ENCODE peak calls at places on chromosomes 3 and 15, in six cellular contexts. R is aorta, E is Caco-2, O is AG04450, N is body of pancreas, I is osteoblast. F is an unnamed sample.

GRCh38 chr3:172404237-172404962 is 43.9 kb downstream of the GHSR start:
- DNase-seq in O (no peak), R (no peak), I (peak), N (no peak), E (no peak), F (no peak)

GRCh38 chr3:64145438-64145837 is 79.8 kb downstream of the PRICKLE2 start:
- DNase-seq in R (no peak), O (no peak), N (no peak), I (no peak), E (no peak), F (no peak)

GRCh38 chr3:16332904-16333426 is 68.0 kb downstream of the OXNAD1 start:
- DNase-seq in N (no peak), I (no peak), O (no peak), E (peak), R (no peak), F (no peak)

GRCh38 chr3:131795382-131796085 is 239.3 kb downstream of the CPNE4 start:
- DNase-seq in N (peak), O (no peak), I (no peak), R (no peak), E (no peak), F (no peak)

GRCh38 chr3:127775398-127776109 is 46.8 kb downstream of the MGLL start:
- DNase-seq in N (peak), O (peak), I (peak), E (no peak), R (peak), F (peak)

GRCh38 chr15:95274038-95274437 is 1042.7 kb downstream of the MCTP2 start:
- DNase-seq in I (no peak), O (no peak), E (no peak), N (no peak), R (no peak), F (no peak)

GRCh38 chr15:77329202-77329601 is 90.7 kb downstream of the PEAK1 start:
- DNase-seq in O (no peak), E (no peak), N (no peak), I (no peak), R (no peak), F (no peak)

GRCh38 chr15:52532427-52532826 is 3.7 kb upstream of the MYO5A start:
- DNase-seq in O (no peak), I (no peak), E (no peak), N (no peak), R (no peak), F (no peak)

GRCh38 chr15:71098920-71099319 is 16.4 kb upstream of the THSD4 start:
- DNase-seq in N (no peak), R (no peak), O (no peak), I (no peak), E (no peak), F (no peak)

GRCh38 chr15:67048281-67049279 is 16.8 kb upstream of the SMAD3 start:
- DNase-seq in E (peak), R (peak), I (no peak), N (peak), O (peak), F (no peak)

GRCh38 chr3:102471001-102471400 is 36.2 kb downstream of the ZPLD1 start:
- DNase-seq in E (peak), I (peak), R (no peak), O (no peak), N (no peak), F (no peak)

GRCh38 chr3:13030649-13031048 is 42.6 kb downstream of the IQSEC1 start:
- DNase-seq in O (no peak), R (no peak), N (no peak), I (no peak), E (no peak), F (no peak)

GRCh38 chr15:82810061-82810862 is 834 bp downstream of the WHAMM start:
- DNase-seq in O (no peak), E (peak), I (peak), N (peak), R (peak), F (no peak)

GRCh38 chr15:100766225-100767001 is 113.2 kb upstream of the ALDH1A3 start:
- DNase-seq in R (no peak), O (no peak), N (no peak), I (peak), E (no peak), F (peak)

GRCh38 chr3:116048991-116049390 is 396.3 kb downstream of the LSAMP start:
- DNase-seq in N (no peak), E (no peak), R (no peak), O (no peak), I (no peak), F (no peak)

GRCh38 chr3:71724584-71725278 is 471 bp downstream of the EIF4E3 start:
- DNase-seq in I (peak), N (peak), E (peak), R (peak), O (no peak), F (no peak)

GRCh38 chr3:157204431-157204830 is 44.5 kb upstream of the CCNL1 start:
- DNase-seq in E (no peak), N (no peak), I (no peak), R (no peak), O (peak), F (no peak)

GRCh38 chr15:63521405-63522142 is 17.2 kb downstream of the USP3 start:
- DNase-seq in N (no peak), E (no peak), I (no peak), R (no peak), O (no peak), F (no peak)

GRCh38 chr15:63523306-63523990 is 19.1 kb downstream of the USP3 start:
- DNase-seq in I (no peak), N (no peak), O (no peak), R (no peak), E (no peak), F (no peak)

GRCh38 chr15:63522143-63522531 is 17.7 kb downstream of the USP3 start:
- DNase-seq in R (no peak), I (no peak), E (no peak), O (no peak), N (no peak), F (no peak)

GRCh38 chr15:63528138-63528659 is 23.8 kb downstream of the USP3 start:
- DNase-seq in R (no peak), E (no peak), O (no peak), N (no peak), I (no peak), F (no peak)

GRCh38 chr15:63524316-63525015 is 20.1 kb downstream of the USP3 start:
- DNase-seq in R (no peak), E (no peak), I (no peak), N (no peak), O (no peak), F (no peak)
- H3K4me3 ChIP-seq in R (no peak), E (no peak), I (no peak), N (no peak), O (no peak), F (no peak)

GRCh38 chr15:91944334-91944733 is 90.8 kb downstream of the SLCO3A1 start:
- DNase-seq in I (no peak), E (no peak), R (no peak), N (peak), O (no peak), F (no peak)

GRCh38 chr15:91945385-91945784 is 91.9 kb downstream of the SLCO3A1 start:
- DNase-seq in I (no peak), N (no peak), R (no peak), E (no peak), O (no peak), F (no peak)

GRCh38 chr15:91941871-91942270 is 88.4 kb downstream of the SLCO3A1 start:
- DNase-seq in N (no peak), E (no peak), R (no peak), O (no peak), I (no peak), F (no peak)

GRCh38 chr15:91940466-91941381 is 87.2 kb downstream of the SLCO3A1 start:
- DNase-seq in N (no peak), E (no peak), I (no peak), O (no peak), R (no peak), F (no peak)

DNA sequence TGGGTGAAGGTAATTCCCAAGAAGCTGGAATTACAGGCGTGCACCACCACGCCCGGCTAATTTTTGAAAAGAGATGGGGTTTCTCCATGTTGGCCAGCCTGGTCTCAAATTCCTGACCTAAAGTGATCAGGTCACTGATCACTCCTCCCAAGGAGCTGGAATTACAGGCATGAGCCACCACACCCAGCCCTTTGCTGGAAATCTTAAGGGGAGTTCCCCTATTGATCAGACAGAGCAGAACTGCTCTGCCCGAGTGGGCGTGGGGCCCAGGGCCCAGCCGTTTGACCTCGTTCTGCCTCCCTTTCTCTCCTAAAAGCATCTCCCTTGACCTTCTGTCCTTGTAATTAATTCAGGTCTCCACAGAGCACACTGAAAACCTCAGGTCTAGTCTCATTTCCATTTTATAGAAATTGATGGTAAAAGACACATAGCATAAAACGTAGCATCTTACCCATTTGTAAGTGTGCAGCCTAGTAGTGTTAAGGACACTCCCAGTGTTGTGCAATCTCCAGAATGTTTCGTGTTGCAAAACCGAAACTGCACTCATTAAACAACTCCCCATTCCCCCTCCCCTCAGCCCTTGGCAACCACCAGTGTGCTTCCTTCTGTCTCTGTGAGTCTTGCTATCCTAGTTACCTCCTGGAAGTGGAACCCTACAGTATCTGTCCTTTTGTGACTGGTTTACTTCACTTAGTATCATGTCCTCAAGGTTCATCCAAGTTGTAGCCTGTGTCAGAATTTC is 89.3 kb downstream of the SLCO3A1 start:
- DNase-seq in E (peak), I (no peak), N (peak), R (peak), O (peak), F (peak)
- H3K4me3 ChIP-seq in E (no peak), I (peak), N (no peak), R (no peak), O (no peak), F (no peak)

GRCh38 chr3:24017305-24017704 is 72.2 kb downstream of the NR1D2 start:
- DNase-seq in I (no peak), N (no peak), E (no peak), R (no peak), O (no peak), F (no peak)

GRCh38 chr3:24020036-24020691 is 75.1 kb downstream of the NR1D2 start:
- DNase-seq in O (no peak), I (no peak), E (no peak), N (no peak), R (no peak), F (no peak)

GRCh38 chr3:24023249-24023648 is 78.2 kb downstream of the NR1D2 start:
- DNase-seq in I (no peak), R (no peak), E (no peak), O (no peak), N (no peak), F (no peak)

GRCh38 chr3:24019585-24019984 is 74.5 kb downstream of the NR1D2 start:
- DNase-seq in R (no peak), I (no peak), E (no peak), N (no peak), O (no peak), F (no peak)

DNA sequence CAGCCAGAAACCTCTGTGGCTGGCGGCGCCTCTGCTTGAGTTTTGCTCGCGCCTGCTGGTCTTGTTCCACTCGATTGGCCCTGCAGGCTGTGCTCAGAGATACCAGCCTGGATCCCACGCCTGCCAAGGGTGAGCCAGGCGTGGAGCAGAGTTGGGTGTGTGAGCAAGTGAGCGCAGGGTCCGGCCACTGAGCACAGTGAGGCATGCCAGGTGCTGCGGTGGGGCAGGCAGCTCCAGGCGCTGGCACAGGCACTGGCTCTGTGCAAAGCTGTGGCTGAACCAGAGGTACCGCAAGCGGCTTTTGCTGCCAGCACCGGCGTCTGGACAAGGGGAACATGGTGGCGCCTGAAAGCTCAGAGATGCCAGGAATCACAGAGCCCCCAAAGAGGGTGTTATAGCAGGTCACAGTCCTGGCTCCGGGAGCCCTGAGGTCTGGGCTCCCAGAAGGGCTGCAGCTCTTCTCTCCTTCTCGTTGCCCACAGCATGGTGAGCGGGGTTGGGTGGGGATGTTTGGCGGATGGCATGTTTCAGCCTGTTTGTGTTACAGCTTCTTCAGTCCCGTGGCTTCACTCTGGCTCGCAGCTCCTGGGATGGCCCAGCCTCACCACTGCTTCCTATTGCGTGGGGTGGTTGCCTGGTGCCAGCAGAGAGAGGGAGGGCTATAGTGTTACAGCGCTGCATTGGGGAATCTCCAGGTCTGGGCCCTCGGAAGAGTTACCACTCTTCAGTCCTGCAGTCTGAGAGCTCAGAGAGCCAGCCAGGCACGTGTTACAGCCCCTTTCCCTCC is 73.9 kb downstream of the NR1D2 start:
- DNase-seq in R (no peak), N (no peak), I (no peak), E (no peak), O (no peak), F (no peak)
- H3K4me3 ChIP-seq in R (no peak), N (no peak), I (no peak), E (no peak), O (no peak), F (no peak)

GRCh38 chr3:20225769-20226168 is 39.8 kb upstream of the SGO1 start:
- DNase-seq in O (no peak), E (peak), R (no peak), I (no peak), N (no peak), F (no peak)

GRCh38 chr3:20222274-20222673 is 36.3 kb upstream of the SGO1 start:
- DNase-seq in I (no peak), R (no peak), E (no peak), O (no peak), N (no peak), F (no peak)
- H3K4me3 ChIP-seq in I (no peak), R (no peak), E (no peak), O (no peak), N (no peak), F (no peak)

DNA sequence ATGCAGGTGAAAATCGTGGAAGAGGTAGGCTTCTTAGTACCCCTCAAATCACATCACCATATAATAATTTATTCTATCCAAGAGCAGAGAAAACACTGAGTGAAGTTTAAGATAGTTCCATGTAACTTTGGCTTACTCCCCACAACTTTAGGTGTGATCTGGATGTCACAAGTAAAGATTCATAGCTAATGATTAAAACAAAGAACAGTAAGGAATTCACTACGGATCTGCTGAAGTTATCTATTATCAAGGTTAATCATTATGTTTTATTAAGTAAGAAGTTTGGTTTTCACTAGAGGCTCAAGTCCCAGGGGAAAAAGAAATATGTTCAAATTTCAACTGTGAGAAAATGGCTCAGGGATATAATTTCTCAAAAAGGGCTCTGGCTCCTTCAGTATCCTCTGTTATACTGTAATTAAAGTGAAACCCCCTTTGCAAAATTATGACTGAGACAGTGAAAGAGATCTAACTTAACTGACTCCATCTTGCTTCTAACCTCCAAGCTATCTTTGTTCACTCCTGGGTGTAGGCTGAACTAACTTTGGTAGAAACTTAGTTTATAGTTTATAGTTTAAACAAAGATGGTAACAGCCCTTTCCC is 17.1 kb downstream of the CD80 start:
- DNase-seq in O (no peak), I (no peak), E (no peak), N (no peak), R (no peak), F (no peak)
- H3K4me3 ChIP-seq in O (no peak), I (no peak), E (no peak), N (no peak), R (no peak), F (no peak)

DNA sequence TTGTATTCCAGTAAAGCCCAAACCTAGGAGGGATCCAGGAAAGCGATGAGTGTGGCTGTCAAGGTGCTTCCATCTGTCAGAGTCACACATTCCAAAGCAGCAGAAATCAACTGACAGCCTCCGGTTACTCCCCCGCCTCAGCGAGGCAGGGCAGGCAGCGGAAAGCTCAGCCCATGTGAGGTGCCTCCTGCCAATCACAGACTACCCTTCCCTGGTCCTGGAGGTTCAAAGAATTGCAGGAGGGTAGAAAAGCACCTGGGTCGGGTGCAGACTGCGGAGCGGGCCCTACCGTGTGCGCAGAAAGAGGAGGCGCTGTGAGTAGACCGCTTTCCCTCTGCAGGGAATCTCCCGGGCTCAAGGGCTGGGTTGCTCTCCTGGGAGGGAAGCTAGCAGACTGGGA is at the start of gene UPK1B:
- DNase-seq in E (no peak), O (no peak), R (no peak), I (no peak), N (no peak), F (no peak)
- H3K4me3 ChIP-seq in E (no peak), O (no peak), R (no peak), I (no peak), N (no peak), F (no peak)

DNA sequence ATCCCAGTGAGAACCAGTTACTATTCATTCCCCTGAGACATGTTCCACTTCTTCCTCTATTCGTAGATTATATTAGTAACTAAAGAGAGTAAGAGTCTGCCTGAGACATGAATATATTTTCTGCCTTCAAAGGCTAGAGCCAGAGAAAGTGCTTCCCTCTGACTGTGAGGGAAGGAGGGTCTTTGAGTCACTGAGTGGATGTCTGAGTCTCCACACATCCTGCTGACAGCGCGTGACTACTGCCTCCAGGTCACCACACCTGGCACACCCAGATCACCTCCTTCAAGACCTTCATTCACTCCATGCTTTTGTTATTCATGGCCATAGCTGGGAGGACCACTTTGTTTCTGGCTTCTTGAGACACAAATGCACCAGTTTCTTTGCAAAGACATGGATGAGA is 135.6 kb downstream of the SOX2 start:
- DNase-seq in I (no peak), N (no peak), R (no peak), O (no peak), E (no peak), F (no peak)
- H3K4me3 ChIP-seq in I (no peak), N (no peak), R (no peak), O (no peak), E (no peak), F (no peak)

DNA sequence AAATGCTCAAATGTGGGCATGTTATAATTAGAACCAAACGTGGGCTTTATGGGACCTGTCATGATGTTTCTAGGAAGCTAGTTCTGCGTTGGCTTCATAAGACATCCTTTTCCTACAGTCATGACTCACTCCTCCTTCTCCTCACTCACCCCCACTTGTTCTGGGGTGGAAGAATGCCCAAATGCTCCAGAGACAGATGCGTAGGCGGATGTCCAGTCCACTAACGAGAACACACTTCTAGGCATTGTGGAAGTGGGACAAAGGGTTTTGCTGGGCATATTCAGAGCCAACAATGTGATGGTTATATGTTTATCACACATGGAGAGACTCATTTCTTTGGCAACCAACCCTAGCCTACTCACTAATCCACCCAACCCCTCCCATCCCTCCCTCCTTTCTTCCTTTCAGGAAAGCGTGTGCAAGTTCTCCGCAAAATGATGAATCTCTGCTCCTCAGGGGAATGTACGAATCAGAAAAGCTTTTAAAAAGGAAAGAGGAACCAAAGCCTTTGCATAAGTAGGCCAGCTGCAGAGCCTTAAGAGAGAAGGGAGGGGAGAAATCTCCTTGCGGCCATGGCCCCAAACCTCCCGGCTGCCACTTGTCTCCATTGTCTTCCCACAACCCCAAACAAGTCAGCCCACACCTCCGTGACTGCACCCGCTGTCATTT is 123.0 kb upstream of the SPRED1 start:
- DNase-seq in E (no peak), O (peak), I (peak), N (peak), R (peak), F (peak)
- H3K4me3 ChIP-seq in E (no peak), O (peak), I (peak), N (no peak), R (no peak), F (peak)

F was measured in right atrium auricular region.